ENCODE peak calls at places on chromosomes 2 and 18, in four cellular contexts. L, D, H and I are unnamed samples.

GRCh38 chr2:133266926-133267590 is 301.2 kb downstream of the NCKAP5 start:
- DNase-seq in L (peak), D (peak), H (no peak), I (no peak)

GRCh38 chr2:164757934-164758695 is 83.5 kb downstream of the COBLL1 start:
- DNase-seq in L (no peak), D (no peak), H (peak), I (no peak)

GRCh38 chr18:69531973-69532372 is 131.3 kb downstream of the DOK6 start:
- DNase-seq in L (no peak), D (no peak), H (no peak), I (no peak)

GRCh38 chr2:16671760-16672159 is 6.1 kb upstream of the CYRIA start:
- DNase-seq in L (no peak), D (no peak), H (peak), I (no peak)

GRCh38 chr18:58584219-58585127 is 44.4 kb downstream of the ALPK2 start:
- DNase-seq in L (no peak), D (peak), H (peak), I (no peak)

GRCh38 chr18:5894613-5895299 is 566 bp downstream of the TMEM200C start:
- DNase-seq in L (peak), D (peak), H (no peak), I (peak)

GRCh38 chr2:207160115-207160514 is 5.6 kb downstream of the KLF7 start:
- DNase-seq in L (no peak), D (peak), H (no peak), I (no peak)

GRCh38 chr2:169160926-169161481 is 91.6 kb downstream of the DHRS9 start:
- DNase-seq in L (no peak), D (no peak), H (peak), I (no peak)

GRCh38 chr2:212974692-212975091 is 176.7 kb downstream of the IKZF2 start:
- DNase-seq in L (no peak), D (no peak), H (peak), I (no peak)

GRCh38 chr2:206084870-206085741 is 868 bp downstream of the INO80D start:
- DNase-seq in L (peak), D (peak), H (peak), I (peak)

GRCh38 chr2:176647325-176648155 is 378.3 kb downstream of the MTX2 start:
- DNase-seq in L (no peak), D (no peak), H (no peak), I (no peak)

GRCh38 chr2:113342650-113343049 is 63.9 kb upstream of the PAX8 start:
- DNase-seq in L (no peak), D (no peak), H (no peak), I (no peak)

GRCh38 chr2:127670957-127671290 is 4.4 kb downstream of the LIMS2 start:
- DNase-seq in L (no peak), D (no peak), H (no peak), I (no peak)

GRCh38 chr2:106096446-106097369 is 97.4 kb downstream of the UXS1 start:
- DNase-seq in L (no peak), D (no peak), H (no peak), I (no peak)

GRCh38 chr2:109722026-109722425 is 72.1 kb upstream of the RGPD5 start:
- DNase-seq in L (no peak), D (no peak), H (peak), I (no peak)

GRCh38 chr2:19369341-19369955 is 11.0 kb upstream of the OSR1 start:
- DNase-seq in L (no peak), D (peak), H (peak), I (no peak)

GRCh38 chr18:13658444-13659204 is 67.7 kb downstream of the FAM210A start:
- DNase-seq in L (no peak), D (no peak), H (no peak), I (no peak)

GRCh38 chr2:108956375-108956774 is 32.6 kb downstream of the EDAR start:
- DNase-seq in L (no peak), D (no peak), H (no peak), I (no peak)

GRCh38 chr18:673769-674168 is 16.3 kb downstream of the TYMS start:
- DNase-seq in L (no peak), D (no peak), H (no peak), I (no peak)

GRCh38 chr2:97730245-97730644 is 16.9 kb downstream of the ZAP70 start:
- DNase-seq in L (no peak), D (no peak), H (peak), I (no peak)

GRCh38 chr2:70062270-70062669 is 25.0 kb upstream of the PCBP1 start:
- DNase-seq in L (no peak), D (no peak), H (no peak), I (no peak)

GRCh38 chr2:122514451-122514996 is 759.1 kb downstream of the TSN start:
- DNase-seq in L (no peak), D (no peak), H (no peak), I (no peak)

GRCh38 chr2:230987137-230988020 is 8.5 kb upstream of the SPATA3 start:
- DNase-seq in L (peak), D (peak), H (peak), I (peak)

GRCh38 chr2:109623297-109623696 is 9.1 kb downstream of the SOWAHC start:
- DNase-seq in L (no peak), D (no peak), H (no peak), I (no peak)

GRCh38 chr2:182822733-182823132 is 43.7 kb downstream of the FRZB start:
- DNase-seq in L (no peak), D (no peak), H (no peak), I (no peak)

GRCh38 chr2:144330951-144331651 is 188.8 kb downstream of the ZEB2 start:
- DNase-seq in L (peak), D (no peak), H (peak), I (no peak)

GRCh38 chr18:8830067-8831060 is 125.0 kb downstream of the MTCL1 start:
- DNase-seq in L (no peak), D (no peak), H (peak), I (no peak)

GRCh38 chr2:95077893-95078603 is 43.6 kb downstream of the MRPS5 start:
- DNase-seq in L (peak), D (no peak), H (no peak), I (no peak)

GRCh38 chr2:18719978-18720775 is 130.8 kb upstream of the NT5C1B start:
- DNase-seq in L (no peak), D (no peak), H (peak), I (no peak)

GRCh38 chr18:43007365-43007764 is 108.1 kb downstream of the RIT2 start:
- DNase-seq in L (no peak), D (no peak), H (no peak), I (no peak)

GRCh38 chr2:20514596-20515269 is 67.9 kb downstream of the RHOB start:
- DNase-seq in L (no peak), D (no peak), H (peak), I (no peak)

GRCh38 chr2:160125828-160126227 is 63.4 kb upstream of the PLA2R1 start:
- DNase-seq in L (no peak), D (no peak), H (no peak), I (no peak)

GRCh38 chr2:18891598-18892345 is 302.4 kb upstream of the NT5C1B start:
- DNase-seq in L (no peak), D (no peak), H (no peak), I (no peak)

GRCh38 chr2:36677995-36678605 is 18.4 kb upstream of the VIT start:
- DNase-seq in L (no peak), D (no peak), H (no peak), I (no peak)

GRCh38 chr2:120736202-120736954 is 710 bp downstream of the GLI2 start:
- DNase-seq in L (peak), D (peak), H (peak), I (peak)

GRCh38 chr2:6880200-6880733 is 2.7 kb downstream of the RSAD2 start:
- DNase-seq in L (no peak), D (no peak), H (no peak), I (no peak)

GRCh38 chr2:241066893-241067341 is 35.2 kb downstream of the MTERF4 start:
- DNase-seq in L (peak), D (peak), H (no peak), I (no peak)

GRCh38 chr2:127629637-127630036 is 16.3 kb upstream of the GPR17 start:
- DNase-seq in L (no peak), D (no peak), H (no peak), I (no peak)

GRCh38 chr2:64601027-64601767 is 52.5 kb downstream of the SERTAD2 start:
- DNase-seq in L (no peak), D (no peak), H (no peak), I (no peak)

GRCh38 chr2:98746426-98746825 is 15.5 kb upstream of the MGAT4A start:
- DNase-seq in L (no peak), D (no peak), H (no peak), I (no peak)
- TF ChIP-seq CTCF in L (no peak), D (no peak), H (no peak), I (no peak)

DNA sequence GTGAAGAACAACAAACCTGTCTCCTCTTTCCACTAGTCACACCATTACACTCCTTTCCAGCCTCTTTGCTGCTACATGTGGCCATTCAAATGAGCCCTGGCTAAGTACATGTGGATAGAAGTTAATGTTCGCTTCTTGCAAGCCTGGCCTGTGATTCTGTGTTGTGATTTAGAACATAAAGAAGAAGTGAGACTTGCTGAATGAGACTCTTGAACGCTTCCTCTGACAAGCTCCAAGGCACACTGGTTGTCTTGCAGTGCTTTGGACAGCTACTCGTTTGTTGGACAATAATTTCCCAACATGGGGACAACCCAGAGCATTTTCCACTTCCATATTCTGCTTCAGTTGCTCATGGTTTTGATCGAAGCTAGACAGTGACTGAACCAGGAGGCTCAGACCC is 57.3 kb downstream of the CCDC74A start:
- DNase-seq in L (no peak), D (no peak), H (no peak), I (no peak)
- TF ChIP-seq CTCF in L (no peak), D (no peak), H (no peak), I (no peak)

GRCh38 chr2:25895046-25895445 is 16.8 kb upstream of the ASXL2 start:
- DNase-seq in L (no peak), D (no peak), H (no peak), I (no peak)

GRCh38 chr2:25894135-25894830 is 16.0 kb upstream of the ASXL2 start:
- DNase-seq in L (no peak), D (no peak), H (no peak), I (no peak)

GRCh38 chr2:25895620-25896019 is 17.3 kb upstream of the ASXL2 start:
- DNase-seq in L (no peak), D (peak), H (no peak), I (no peak)

GRCh38 chr2:25887624-25888242 is 9.4 kb upstream of the ASXL2 start:
- DNase-seq in L (no peak), D (no peak), H (no peak), I (no peak)

DNA sequence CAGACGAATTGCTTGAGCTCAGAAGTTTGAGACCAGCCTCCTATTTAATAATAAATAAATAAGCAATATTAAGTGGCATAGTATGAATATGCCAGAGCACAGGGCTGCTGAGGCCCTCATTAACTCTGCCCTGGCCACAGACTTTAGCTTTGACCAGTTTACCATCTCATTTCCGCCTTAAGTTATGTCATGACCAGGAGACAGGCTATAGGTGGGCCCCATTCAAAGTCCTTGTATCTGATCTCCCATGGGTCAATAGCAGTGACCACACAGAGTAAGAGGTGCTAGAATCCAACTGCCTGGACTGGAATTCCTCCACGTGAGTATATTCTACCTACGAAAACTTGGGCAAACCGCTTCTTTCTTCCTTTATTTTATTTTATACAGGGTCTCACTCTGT is 13.4 kb upstream of the ASXL2 start:
- DNase-seq in L (no peak), D (no peak), H (no peak), I (no peak)
- TF ChIP-seq CTCF in L (no peak), D (no peak), H (no peak), I (no peak)

GRCh38 chr2:43126817-43127207 is 99.6 kb downstream of the ZFP36L2 start:
- DNase-seq in L (no peak), D (no peak), H (no peak), I (no peak)

GRCh38 chr2:43129254-43129653 is 97.2 kb downstream of the ZFP36L2 start:
- DNase-seq in L (no peak), D (no peak), H (no peak), I (no peak)

GRCh38 chr2:43127941-43128561 is 98.4 kb downstream of the ZFP36L2 start:
- DNase-seq in L (no peak), D (no peak), H (no peak), I (no peak)

GRCh38 chr2:43125090-43125998 is 101.1 kb downstream of the ZFP36L2 start:
- DNase-seq in L (no peak), D (no peak), H (no peak), I (no peak)

DNA sequence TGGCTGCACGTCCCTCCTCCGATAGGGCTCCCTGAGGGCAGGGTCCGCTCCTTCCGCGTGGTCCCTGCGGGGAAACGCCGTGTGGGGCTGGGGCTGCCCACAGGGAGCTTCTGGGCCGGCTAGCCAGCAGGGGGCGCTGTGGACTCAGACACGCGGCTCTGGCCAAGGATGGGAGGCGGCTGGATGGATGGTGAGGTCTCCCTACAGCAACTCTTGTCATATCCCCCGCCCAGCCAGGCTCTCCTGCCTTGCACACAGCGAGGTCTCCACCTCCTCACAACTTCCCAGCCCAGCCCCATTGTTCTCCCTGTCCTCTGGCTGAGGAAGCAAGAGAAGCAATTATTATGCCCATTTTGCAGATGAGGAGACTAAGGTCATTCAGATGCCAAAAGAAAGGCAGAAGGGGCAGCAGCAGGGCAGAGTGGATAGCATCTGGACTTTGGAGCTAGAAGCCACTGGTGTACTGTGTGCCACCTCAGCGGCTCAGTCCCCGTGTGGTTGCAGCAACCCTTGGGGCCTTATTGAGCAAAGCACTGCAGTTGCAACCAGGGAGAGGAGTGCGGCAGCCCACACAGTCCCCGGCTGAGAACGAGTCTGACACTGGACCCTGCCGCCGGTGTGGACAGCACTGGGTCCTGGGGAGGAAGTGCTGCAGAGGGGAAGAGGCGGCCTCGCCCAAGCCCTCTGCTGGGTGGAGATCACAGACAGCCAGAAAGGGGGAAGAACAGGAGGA is 99.0 kb downstream of the ZFP36L2 start:
- DNase-seq in L (peak), D (peak), H (peak), I (peak)
- TF ChIP-seq CTCF in L (peak), D (peak), H (peak), I (peak)

GRCh38 chr2:136117909-136118818 is at the start of gene CXCR4:
- DNase-seq in L (peak), D (peak), H (peak), I (peak)
- TF ChIP-seq CTCF in L (peak), D (peak), H (no peak), I (peak)

DNA sequence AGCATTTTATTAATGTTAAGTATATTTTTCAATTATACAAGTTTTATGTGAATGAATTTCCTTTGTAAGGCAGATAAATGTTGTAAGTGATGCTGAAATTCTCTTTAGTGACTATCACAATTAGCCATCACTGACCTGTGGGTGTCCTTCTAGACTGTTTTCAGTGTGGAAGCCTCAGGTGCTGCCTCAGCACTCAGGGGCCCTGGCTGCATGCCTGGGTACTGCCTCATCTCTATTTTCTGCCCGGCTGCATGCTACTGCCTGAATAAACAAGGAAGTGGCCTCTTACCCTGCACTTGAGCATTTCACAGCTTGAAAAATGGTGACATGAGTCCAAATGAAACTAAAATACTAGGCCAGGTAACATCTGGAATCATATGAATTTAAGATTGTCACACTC is 787.6 kb upstream of the SALL3 start:
- DNase-seq in L (no peak), D (peak), H (peak), I (no peak)
- TF ChIP-seq CTCF in L (peak), D (peak), H (no peak), I (peak)

GRCh38 chr2:134657650-134658250 is 61.0 kb downstream of the TMEM163 start:
- DNase-seq in L (no peak), D (peak), H (no peak), I (no peak)
- TF ChIP-seq CTCF in L (no peak), D (peak), H (peak), I (peak)

GRCh38 chr2:180910831-180911665 is 69.4 kb upstream of the UBE2E3 start:
- DNase-seq in L (peak), D (peak), H (peak), I (no peak)
- TF ChIP-seq CTCF in L (no peak), D (peak), H (no peak), I (no peak)

DNA sequence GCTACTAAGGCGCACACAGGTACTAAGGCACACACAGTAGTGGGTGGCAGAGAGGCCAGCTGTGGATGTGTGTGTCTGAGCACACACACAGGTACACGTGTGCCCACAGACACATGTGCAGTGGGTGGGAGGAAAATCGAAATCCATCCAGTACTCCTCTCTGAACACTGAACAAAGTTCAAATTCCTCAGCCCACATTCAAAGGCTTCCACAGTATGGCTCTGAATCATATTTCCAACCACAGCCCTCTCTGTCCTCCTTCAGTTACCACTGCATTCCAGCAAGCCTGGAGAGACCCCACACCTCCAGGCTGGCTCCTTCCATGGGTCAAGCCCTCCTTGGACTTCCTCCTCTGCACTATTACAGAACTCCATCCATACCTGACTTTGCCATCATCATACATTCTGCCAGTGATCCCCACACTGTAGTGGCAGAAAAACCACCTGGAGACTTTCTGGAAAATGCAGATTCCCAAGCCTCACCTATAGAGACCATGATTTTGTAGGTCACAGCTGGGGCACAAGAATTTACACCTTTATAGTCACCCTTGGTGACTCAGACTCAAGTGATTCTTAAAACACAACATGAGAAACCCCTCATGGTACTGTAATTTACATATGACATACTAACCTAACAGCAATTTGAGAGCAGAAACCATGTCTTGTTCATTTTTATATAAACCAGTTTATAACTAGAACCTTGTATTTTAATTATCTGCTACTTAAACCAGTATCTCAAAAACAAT is 31.4 kb downstream of the EPG5 start:
- DNase-seq in L (no peak), D (no peak), H (no peak), I (no peak)
- TF ChIP-seq CTCF in L (no peak), D (no peak), H (no peak), I (no peak)

GRCh38 chr2:23294238-23294637 is 90.7 kb upstream of the KLHL29 start:
- DNase-seq in L (no peak), D (no peak), H (no peak), I (no peak)
- TF ChIP-seq CTCF in L (no peak), D (no peak), H (no peak), I (no peak)